ENCODE peak calls at places on chromosomes 2 and 18, in nine cellular contexts. R, W, X, T, M, P, U, L and N are unnamed samples.

GRCh38 chr18:3624818-3625716 is 175.1 kb downstream of the TGIF1 start:
- DNase-seq in R (no peak), W (peak), X (peak), T (peak), M (no peak), P (no peak), U (peak), L (peak), N (no peak)

GRCh38 chr2:144468823-144469595 is 50.9 kb downstream of the ZEB2 start:
- DNase-seq in R (no peak), W (no peak), X (no peak), T (no peak), M (no peak), P (no peak), U (no peak), L (no peak), N (no peak)

GRCh38 chr18:37188016-37188791 is 359.3 kb downstream of the KIAA1328 start:
- DNase-seq in R (no peak), W (no peak), X (no peak), T (no peak), M (no peak), P (no peak), U (peak), L (no peak), N (no peak)

GRCh38 chr2:163646659-163647058 is 89.1 kb downstream of the FIGN start:
- DNase-seq in R (no peak), W (no peak), X (no peak), T (no peak), M (peak), P (no peak), U (no peak), L (no peak), N (no peak)

GRCh38 chr2:144642106-144642505 is 122.2 kb upstream of the ZEB2 start:
- DNase-seq in R (no peak), W (no peak), X (no peak), T (no peak), M (no peak), P (no peak), U (no peak), L (peak), N (no peak)

GRCh38 chr2:237289134-237289533 is 124.8 kb downstream of the COL6A3 start:
- DNase-seq in R (no peak), W (no peak), X (peak), T (no peak), M (no peak), P (no peak), U (no peak), L (no peak), N (no peak)

GRCh38 chr2:20702563-20702962 is 35.6 kb downstream of the GDF7 start:
- DNase-seq in R (no peak), W (no peak), X (no peak), T (peak), M (no peak), P (no peak), U (peak), L (no peak), N (no peak)

GRCh38 chr2:99701503-99701902 is 211.7 kb upstream of the REV1 start:
- DNase-seq in R (no peak), W (no peak), X (no peak), T (no peak), M (no peak), P (no peak), U (no peak), L (no peak), N (no peak)

GRCh38 chr2:157692768-157693167 is 64.1 kb upstream of the ACVR1C start:
- DNase-seq in R (no peak), W (no peak), X (no peak), T (peak), M (no peak), P (no peak), U (peak), L (no peak), N (no peak)

GRCh38 chr2:119180891-119181290 is 22.3 kb upstream of the C1QL2 start:
- DNase-seq in R (no peak), W (no peak), X (no peak), T (no peak), M (no peak), P (no peak), U (no peak), L (no peak), N (no peak)

GRCh38 chr2:28182348-28182747 is 210.3 kb upstream of the FOSL2 start:
- DNase-seq in R (no peak), W (no peak), X (no peak), T (no peak), M (no peak), P (no peak), U (no peak), L (no peak), N (no peak)

GRCh38 chr2:196119926-196120325 is 51.3 kb upstream of the DNAH7 start:
- DNase-seq in R (no peak), W (no peak), X (no peak), T (no peak), M (no peak), P (no peak), U (no peak), L (no peak), N (no peak)

GRCh38 chr2:101420623-101421022 is 33.3 kb upstream of the CREG2 start:
- DNase-seq in R (peak), W (no peak), X (no peak), T (no peak), M (no peak), P (no peak), U (no peak), L (no peak), N (no peak)

GRCh38 chr2:161613161-161613560 is 11.1 kb upstream of the SLC4A10 start:
- DNase-seq in R (no peak), W (no peak), X (no peak), T (no peak), M (no peak), P (no peak), U (peak), L (no peak), N (no peak)

GRCh38 chr2:226652388-226652787 is 147.2 kb downstream of the IRS1 start:
- DNase-seq in R (no peak), W (no peak), X (peak), T (peak), M (no peak), P (no peak), U (peak), L (no peak), N (no peak)

GRCh38 chr2:24785704-24786321 is 7.4 kb downstream of the PTRHD1 start:
- DNase-seq in R (no peak), W (no peak), X (no peak), T (no peak), M (no peak), P (no peak), U (no peak), L (no peak), N (no peak)

GRCh38 chr2:200318940-200319435 is 12.5 kb downstream of the SPATS2L start:
- DNase-seq in R (no peak), W (no peak), X (no peak), T (no peak), M (no peak), P (no peak), U (no peak), L (no peak), N (no peak)

GRCh38 chr2:68319397-68320117 is at the start of gene CNRIP1:
- DNase-seq in R (peak), W (peak), X (peak), T (peak), M (peak), P (no peak), U (peak), L (peak), N (peak)

GRCh38 chr2:96267159-96267971 is 1.3 kb downstream of the CIAO1 start:
- DNase-seq in R (no peak), W (peak), X (no peak), T (no peak), M (no peak), P (no peak), U (peak), L (peak), N (no peak)

GRCh38 chr18:55861266-55861665 is 273.3 kb upstream of the TCF4 start:
- DNase-seq in R (no peak), W (no peak), X (no peak), T (no peak), M (no peak), P (peak), U (peak), L (peak), N (no peak)

GRCh38 chr2:217789003-217789735 is 213.6 kb downstream of the TNS1 start:
- DNase-seq in R (peak), W (peak), X (peak), T (peak), M (peak), P (peak), U (peak), L (peak), N (peak)

GRCh38 chr2:2653221-2653620 is 322.1 kb upstream of the MYT1L start:
- DNase-seq in R (no peak), W (no peak), X (no peak), T (no peak), M (no peak), P (no peak), U (no peak), L (no peak), N (no peak)

GRCh38 chr18:76988015-76988826 is 144.4 kb downstream of the MBP start:
- DNase-seq in R (no peak), W (no peak), X (no peak), T (no peak), M (no peak), P (no peak), U (no peak), L (no peak), N (no peak)

GRCh38 chr2:240237609-240238151 is 97.2 kb upstream of the OTOS start:
- DNase-seq in R (peak), W (no peak), X (peak), T (no peak), M (no peak), P (no peak), U (peak), L (no peak), N (peak)

GRCh38 chr2:216366777-216367465 is 5.4 kb downstream of the MARCHF4 start:
- DNase-seq in R (no peak), W (no peak), X (no peak), T (no peak), M (no peak), P (no peak), U (peak), L (no peak), N (no peak)

GRCh38 chr2:107553534-107553933 is 273.2 kb upstream of the RGPD4 start:
- DNase-seq in R (no peak), W (no peak), X (no peak), T (no peak), M (no peak), P (no peak), U (peak), L (no peak), N (no peak)

GRCh38 chr2:109129356-109129920 is 433 bp downstream of the SH3RF3 start:
- DNase-seq in R (no peak), W (peak), X (no peak), T (no peak), M (no peak), P (no peak), U (peak), L (peak), N (peak)

GRCh38 chr2:126750506-126750905 is 94.5 kb downstream of the GYPC start:
- DNase-seq in R (no peak), W (no peak), X (peak), T (no peak), M (no peak), P (no peak), U (no peak), L (no peak), N (no peak)

GRCh38 chr2:103153580-103153979 is 391.7 kb downstream of the TMEM182 start:
- DNase-seq in R (no peak), W (no peak), X (no peak), T (no peak), M (no peak), P (no peak), U (no peak), L (no peak), N (no peak)

GRCh38 chr2:174325932-174326879 is 8.5 kb upstream of the SP9 start:
- DNase-seq in R (no peak), W (peak), X (no peak), T (no peak), M (no peak), P (no peak), U (no peak), L (peak), N (no peak)

GRCh38 chr2:88159955-88160415 is 10.2 kb upstream of the THNSL2 start:
- DNase-seq in R (no peak), W (peak), X (peak), T (peak), M (peak), P (peak), U (peak), L (peak), N (no peak)

GRCh38 chr2:236176417-236176816 is 8.2 kb upstream of the GBX2 start:
- DNase-seq in R (peak), W (peak), X (no peak), T (no peak), M (no peak), P (no peak), U (no peak), L (peak), N (no peak)

GRCh38 chr2:215848146-215848545 is 165.2 kb downstream of the MREG start:
- DNase-seq in R (no peak), W (no peak), X (no peak), T (no peak), M (no peak), P (no peak), U (no peak), L (no peak), N (no peak)

GRCh38 chr18:57910134-57910533 is 107.0 kb upstream of the ATP8B1 start:
- DNase-seq in R (no peak), W (no peak), X (no peak), T (no peak), M (no peak), P (no peak), U (no peak), L (no peak), N (no peak)

GRCh38 chr18:47944972-47945843 is 14.7 kb upstream of the SMAD2 start:
- DNase-seq in R (no peak), W (peak), X (no peak), T (no peak), M (no peak), P (no peak), U (peak), L (no peak), N (no peak)

GRCh38 chr18:40452599-40452998 is 1502.4 kb upstream of the PIK3C3 start:
- DNase-seq in R (no peak), W (no peak), X (no peak), T (no peak), M (no peak), P (no peak), U (no peak), L (no peak), N (no peak)

GRCh38 chr2:165825041-165825440 is 31.0 kb upstream of the GALNT3 start:
- DNase-seq in R (no peak), W (no peak), X (no peak), T (no peak), M (peak), P (no peak), U (peak), L (no peak), N (no peak)

GRCh38 chr18:58392336-58393000 is 236.4 kb downstream of the ALPK2 start:
- DNase-seq in R (peak), W (no peak), X (no peak), T (no peak), M (no peak), P (no peak), U (peak), L (peak), N (no peak)

GRCh38 chr2:455046-455705 is 167.3 kb upstream of the ALKAL2 start:
- DNase-seq in R (no peak), W (peak), X (no peak), T (no peak), M (no peak), P (no peak), U (no peak), L (no peak), N (no peak)